ENCODE peak calls at places on chromosome 5, in ten cellular contexts. T, F, U, P, V, N, E, L, W and I are unnamed samples.

GRCh38 chr5:143213851-143214363 is 189.6 kb downstream of the NR3C1 start:
- DNase-seq in T (no peak), P (no peak), U (peak; percentile 19), V (no peak), F (no peak), N (no peak), W (no peak), L (no peak), E (no peak), I (no peak)

GRCh38 chr5:757931-758697 is 26.4 kb downstream of the ZDHHC11B start:
- DNase-seq in F (peak; percentile 85), W (no peak), L (peak; percentile 85), P (no peak), E (no peak), N (no peak), V (peak; percentile 58), T (peak; percentile 32), U (no peak), I (peak; percentile 71)

GRCh38 chr5:179270581-179271300 is 74.5 kb downstream of the ADAMTS2 start:
- DNase-seq in F (peak; percentile 53), E (no peak), U (no peak), W (peak; percentile 21), P (no peak), V (peak; percentile 35), T (no peak), N (peak; percentile 66), L (peak; percentile 64), I (no peak)

GRCh38 chr5:116914869-116915504 is 340.4 kb upstream of the SEMA6A start:
- DNase-seq in E (no peak), N (no peak), F (no peak), T (no peak), W (no peak), V (no peak), P (no peak), L (no peak), U (no peak), I (no peak)

GRCh38 chr5:167049043-167049663 is 1242.3 kb upstream of the WWC1 start:
- DNase-seq in E (no peak), W (no peak), T (no peak), N (no peak), V (no peak), P (no peak), U (peak; percentile 34), L (no peak), F (no peak), I (no peak)

GRCh38 chr5:151026674-151027073 is 6.3 kb downstream of the GPX3 start:
- DNase-seq in W (no peak), T (no peak), V (no peak), L (no peak), P (no peak), U (no peak), F (peak; percentile 69), N (no peak), E (no peak), I (peak; percentile 45)

GRCh38 chr5:8943301-8943700 is 602.6 kb downstream of the SEMA5A start:
- DNase-seq in F (no peak), E (no peak), W (no peak), L (no peak), T (no peak), N (no peak), U (no peak), V (no peak), P (no peak), I (no peak)

GRCh38 chr5:76836181-76836580 is 13.6 kb upstream of the S100Z start:
- DNase-seq in F (no peak), P (no peak), U (no peak), T (no peak), E (no peak), V (no peak), L (no peak), N (no peak), W (no peak), I (no peak)

GRCh38 chr5:1524799-1525623 is 1.3 kb upstream of the LPCAT1 start:
- DNase-seq in P (no peak), N (no peak), W (peak; percentile 18), V (peak; percentile 42), L (peak; percentile 57), T (no peak), F (peak; percentile 25), E (no peak), U (no peak), I (peak; percentile 17)

GRCh38 chr5:88452820-88453219 is 184.2 kb upstream of the TMEM161B start:
- DNase-seq in W (no peak), L (no peak), U (no peak), F (no peak), V (no peak), P (no peak), E (no peak), T (no peak), N (no peak), I (no peak)

GRCh38 chr5:123428521-123429220 is 5.5 kb upstream of the CEP120 start:
- DNase-seq in E (no peak), W (no peak), V (no peak), L (no peak), U (no peak), N (no peak), F (no peak), T (no peak), P (no peak), I (no peak)

GRCh38 chr5:57777174-57777581 is 294.6 kb upstream of the ACTBL2 start:
- DNase-seq in L (no peak), T (no peak), N (no peak), P (no peak), E (no peak), W (no peak), V (no peak), F (no peak), U (no peak), I (no peak)

GRCh38 chr5:945691-946541 is 53.2 kb downstream of the TRIP13 start:
- DNase-seq in V (no peak), W (no peak), E (no peak), F (no peak), L (no peak), P (no peak), U (no peak), T (no peak), N (no peak), I (peak; percentile 47)

GRCh38 chr5:97494465-97494864 is 311.4 kb upstream of the RIOK2 start:
- DNase-seq in U (no peak), T (no peak), W (no peak), V (no peak), E (no peak), P (no peak), L (no peak), F (no peak), N (no peak), I (no peak)

GRCh38 chr5:138096363-138096762 is 12.5 kb downstream of the WNT8A start:
- DNase-seq in N (no peak), U (no peak), E (no peak), P (no peak), L (no peak), W (no peak), T (no peak), V (no peak), F (no peak), I (no peak)

GRCh38 chr5:65066787-65067506 is 298.2 kb downstream of the CWC27 start:
- DNase-seq in W (no peak), V (no peak), E (no peak), L (no peak), P (no peak), N (no peak), T (no peak), F (no peak), U (no peak), I (no peak)

GRCh38 chr5:24407486-24407885 is 237.3 kb downstream of the CDH10 start:
- DNase-seq in V (no peak), N (no peak), T (no peak), W (no peak), L (no peak), E (no peak), P (no peak), U (no peak), F (no peak), I (no peak)

GRCh38 chr5:79837707-79838620 is 148.3 kb downstream of the CMYA5 start:
- DNase-seq in U (no peak), L (peak; percentile 43), E (no peak), W (no peak), T (no peak), V (no peak), N (no peak), P (no peak), F (no peak), I (peak; percentile 69)